ENCODE peak calls at places on chromosomes 2 and 18, in five cellular contexts. One of them, this sample, is unnamed.

GRCh38 chr2:231640646-231641111 is 48.0 kb downstream of the TEX44 start:
- DNase-seq in H1: no peak
- DNase-seq in HepG2: no peak
- DNase-seq in K562: peak; percentile 26
- DNase-seq in GM12878: no peak
- DNase-seq in this sample: peak; percentile 65

GRCh38 chr2:241300000-241300399 is 15.5 kb downstream of the HDLBP start:
- DNase-seq in H1: no peak
- DNase-seq in HepG2: no peak
- DNase-seq in K562: peak; percentile 34
- DNase-seq in GM12878: no peak
- DNase-seq in this sample: no peak

GRCh38 chr2:172082944-172083718 is 2.2 kb upstream of the DLX1 start:
- DNase-seq in H1: peak; percentile 71
- DNase-seq in HepG2: no peak
- DNase-seq in K562: no peak
- DNase-seq in GM12878: no peak
- DNase-seq in this sample: no peak

GRCh38 chr2:85468704-85469349 is 50.3 kb downstream of the SH2D6 start:
- DNase-seq in H1: no peak
- DNase-seq in HepG2: peak; percentile 97
- DNase-seq in K562: peak; percentile 72
- DNase-seq in GM12878: no peak
- DNase-seq in this sample: peak; percentile 75

GRCh38 chr18:76913583-76913982 is 91.2 kb downstream of the ZNF236 start:
- DNase-seq in H1: no peak
- DNase-seq in HepG2: no peak
- DNase-seq in K562: no peak
- DNase-seq in GM12878: no peak
- DNase-seq in this sample: no peak

GRCh38 chr2:127104881-127105655 is 1.9 kb downstream of the BIN1 start:
- DNase-seq in H1: peak; percentile 47
- DNase-seq in HepG2: no peak
- DNase-seq in K562: no peak
- DNase-seq in GM12878: no peak
- DNase-seq in this sample: no peak

GRCh38 chr2:179963626-179964025 is 43.5 kb downstream of the CWC22 start:
- DNase-seq in H1: no peak
- DNase-seq in HepG2: no peak
- DNase-seq in K562: no peak
- DNase-seq in GM12878: no peak
- DNase-seq in this sample: no peak

GRCh38 chr18:12420831-12421421 is 13.2 kb downstream of the PRELID3A start:
- DNase-seq in H1: peak; percentile 83
- DNase-seq in HepG2: peak; percentile 66
- DNase-seq in K562: no peak
- DNase-seq in GM12878: no peak
- DNase-seq in this sample: no peak

GRCh38 chr2:229408356-229408755 is 137.3 kb upstream of the PID1 start:
- DNase-seq in H1: no peak
- DNase-seq in HepG2: peak; percentile 30
- DNase-seq in K562: no peak
- DNase-seq in GM12878: no peak
- DNase-seq in this sample: peak; percentile 85

GRCh38 chr18:78145096-78145495 is 834.5 kb upstream of the SALL3 start:
- DNase-seq in H1: no peak
- DNase-seq in HepG2: no peak
- DNase-seq in K562: no peak
- DNase-seq in GM12878: no peak
- DNase-seq in this sample: no peak

GRCh38 chr2:232085179-232085578 is 123.7 kb downstream of the DIS3L2 start:
- DNase-seq in H1: no peak
- DNase-seq in HepG2: no peak
- DNase-seq in K562: no peak
- DNase-seq in GM12878: no peak
- DNase-seq in this sample: no peak

GRCh38 chr2:182006606-182007005 is 21.0 kb downstream of the PPP1R1C start:
- DNase-seq in H1: no peak
- DNase-seq in HepG2: no peak
- DNase-seq in K562: no peak
- DNase-seq in GM12878: no peak
- DNase-seq in this sample: no peak

GRCh38 chr2:71880846-71881610 is 266.6 kb downstream of the CYP26B1 start:
- DNase-seq in H1: no peak
- DNase-seq in HepG2: peak; percentile 13
- DNase-seq in K562: peak; percentile 35
- DNase-seq in GM12878: no peak
- DNase-seq in this sample: peak; percentile 53

GRCh38 chr2:147525724-147526489 is 318.9 kb upstream of the ACVR2A start:
- DNase-seq in H1: no peak
- DNase-seq in HepG2: no peak
- DNase-seq in K562: no peak
- DNase-seq in GM12878: no peak
- DNase-seq in this sample: no peak

GRCh38 chr2:46695283-46695682 is 215.9 kb downstream of the TMEM247 start:
- DNase-seq in H1: no peak
- DNase-seq in HepG2: no peak
- DNase-seq in K562: no peak
- DNase-seq in GM12878: no peak
- DNase-seq in this sample: no peak

GRCh38 chr18:62991959-62992358 is 276.6 kb downstream of the PHLPP1 start:
- DNase-seq in H1: peak; percentile 64
- DNase-seq in HepG2: no peak
- DNase-seq in K562: peak; percentile 90
- DNase-seq in GM12878: no peak
- DNase-seq in this sample: no peak

GRCh38 chr2:175973373-175973772 is 28.7 kb downstream of the LNPK start:
- DNase-seq in H1: no peak
- DNase-seq in HepG2: no peak
- DNase-seq in K562: no peak
- DNase-seq in GM12878: no peak
- DNase-seq in this sample: no peak

GRCh38 chr18:61702007-61702406 is 190.8 kb downstream of the RNF152 start:
- DNase-seq in H1: no peak
- DNase-seq in HepG2: no peak
- DNase-seq in K562: no peak
- DNase-seq in GM12878: no peak
- DNase-seq in this sample: no peak

GRCh38 chr18:43160509-43160908 is 45.0 kb upstream of the RIT2 start:
- DNase-seq in H1: no peak
- DNase-seq in HepG2: no peak
- DNase-seq in K562: no peak
- DNase-seq in GM12878: no peak
- DNase-seq in this sample: no peak

GRCh38 chr2:30265441-30266015 is 34.2 kb downstream of the LBH start:
- DNase-seq in H1: no peak
- DNase-seq in HepG2: no peak
- DNase-seq in K562: no peak
- DNase-seq in GM12878: no peak
- DNase-seq in this sample: no peak

GRCh38 chr2:20506281-20506685 is 59.4 kb downstream of the RHOB start:
- DNase-seq in H1: no peak
- DNase-seq in HepG2: peak; percentile 75
- DNase-seq in K562: no peak
- DNase-seq in GM12878: no peak
- DNase-seq in this sample: no peak

GRCh38 chr2:238129166-238130010 is 9.1 kb upstream of the KLHL30 start:
- DNase-seq in H1: no peak
- DNase-seq in HepG2: no peak
- DNase-seq in K562: no peak
- DNase-seq in GM12878: no peak
- DNase-seq in this sample: no peak

GRCh38 chr2:17857016-17857415 is 21.5 kb upstream of the KCNS3 start:
- DNase-seq in H1: no peak
- DNase-seq in HepG2: no peak
- DNase-seq in K562: no peak
- DNase-seq in GM12878: no peak
- DNase-seq in this sample: no peak

GRCh38 chr2:190318931-190319556 is 582 bp downstream of the HIBCH start:
- DNase-seq in H1: no peak
- DNase-seq in HepG2: no peak
- DNase-seq in K562: no peak
- DNase-seq in GM12878: no peak
- DNase-seq in this sample: no peak

GRCh38 chr2:111049792-111050640 is 70.7 kb upstream of the BCL2L11 start:
- DNase-seq in H1: no peak
- DNase-seq in HepG2: peak; percentile 83
- DNase-seq in K562: no peak
- DNase-seq in GM12878: peak; percentile 63
- DNase-seq in this sample: no peak

GRCh38 chr2:169362346-169363026 is at the start of gene LRP2:
- DNase-seq in H1: peak; percentile 73
- DNase-seq in HepG2: peak; percentile 15
- DNase-seq in K562: peak; percentile 19
- DNase-seq in GM12878: no peak
- DNase-seq in this sample: no peak

GRCh38 chr2:241550616-241551580 is 7.6 kb upstream of the BOK start:
- DNase-seq in H1: no peak
- DNase-seq in HepG2: no peak
- DNase-seq in K562: no peak
- DNase-seq in GM12878: no peak
- DNase-seq in this sample: no peak

GRCh38 chr2:102110596-102111334 is 31.8 kb upstream of the IL1R1 start:
- DNase-seq in H1: no peak
- DNase-seq in HepG2: no peak
- DNase-seq in K562: no peak
- DNase-seq in GM12878: no peak
- DNase-seq in this sample: no peak

GRCh38 chr2:222538535-222538934 is 114.2 kb downstream of the SGPP2 start:
- DNase-seq in H1: no peak
- DNase-seq in HepG2: no peak
- DNase-seq in K562: no peak
- DNase-seq in GM12878: no peak
- DNase-seq in this sample: no peak

GRCh38 chr2:53490659-53491058 is 276.9 kb upstream of the CHAC2 start:
- DNase-seq in H1: no peak
- DNase-seq in HepG2: no peak
- DNase-seq in K562: no peak
- DNase-seq in GM12878: no peak
- DNase-seq in this sample: no peak

GRCh38 chr2:141313972-141314371 is 816.8 kb downstream of the LRP1B start:
- DNase-seq in H1: no peak
- DNase-seq in HepG2: no peak
- DNase-seq in K562: no peak
- DNase-seq in GM12878: no peak
- DNase-seq in this sample: no peak

GRCh38 chr2:152594022-152594712 is 123.1 kb downstream of the PRPF40A start:
- DNase-seq in H1: no peak
- DNase-seq in HepG2: no peak
- DNase-seq in K562: no peak
- DNase-seq in GM12878: no peak
- DNase-seq in this sample: no peak

DNA sequence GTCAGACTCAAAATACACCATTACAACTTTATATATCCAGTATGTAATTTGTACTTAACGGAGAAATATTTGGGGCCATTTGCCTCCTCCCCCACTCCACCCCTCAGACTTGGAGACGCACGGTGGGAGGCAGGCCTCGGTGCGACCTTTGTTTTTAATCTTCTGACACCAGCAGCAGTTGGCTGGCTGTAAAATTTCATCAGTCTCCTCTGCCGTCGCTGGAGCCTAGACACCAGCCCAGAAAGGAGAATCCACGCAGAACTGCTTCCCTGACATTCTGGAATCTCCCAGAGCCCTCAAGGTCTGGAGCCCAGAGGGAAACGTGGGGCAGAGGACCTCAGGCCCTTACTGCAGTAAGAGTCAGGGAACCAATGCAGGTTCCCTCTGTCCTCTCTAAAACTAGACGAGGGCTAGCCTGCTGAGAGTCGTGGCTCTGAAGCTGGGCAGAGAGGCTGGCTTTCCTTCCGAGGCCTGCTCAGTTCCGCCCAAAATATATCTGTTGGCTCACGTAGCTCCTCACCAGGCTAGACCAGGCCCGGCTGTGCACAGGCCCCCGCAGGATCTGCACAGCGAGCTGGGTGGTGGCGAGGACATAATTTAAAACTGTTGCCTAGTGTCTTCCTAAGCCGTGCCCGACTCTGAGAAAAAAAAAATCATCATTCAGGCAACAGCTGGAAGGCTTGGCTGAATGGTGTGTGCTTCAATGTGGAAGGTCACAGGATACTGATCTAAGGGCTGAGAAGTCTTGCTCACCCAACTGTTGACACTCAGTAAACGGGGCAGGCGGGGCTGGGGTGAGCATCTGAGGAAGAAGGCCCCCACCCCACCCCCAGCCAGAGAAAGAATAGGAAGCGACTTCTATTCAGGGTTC is 40.4 kb downstream of the EN1 start:
- DNase-seq in H1: peak; percentile 60
- DNase-seq in HepG2: no peak
- DNase-seq in K562: peak; percentile 18
- DNase-seq in GM12878: no peak
- DNase-seq in this sample: no peak
- H3K27ac ChIP-seq in H1: no peak overlapping the region
- H3K27ac ChIP-seq in HepG2: no peak overlapping the region
- H3K27ac ChIP-seq in K562: peak overlapping the region; percentile 85
- H3K27ac ChIP-seq in GM12878: no peak overlapping the region
- H3K27ac ChIP-seq in this sample: no peak overlapping the region

GRCh38 chr2:166433457-166433856 is 57.7 kb upstream of the SCN9A start:
- DNase-seq in H1: no peak
- DNase-seq in HepG2: peak; percentile 67
- DNase-seq in K562: no peak
- DNase-seq in GM12878: no peak
- DNase-seq in this sample: no peak
- TF ChIP-seq ZNF274 in H1: no peak
- TF ChIP-seq ZNF274 in HepG2: no peak
- TF ChIP-seq ZNF274 in K562: no peak
- TF ChIP-seq ZNF274 in GM12878: no peak
- TF ChIP-seq ZNF274 in this sample: no peak

GRCh38 chr2:196586511-196586991 is 53.0 kb upstream of the CCDC150 start:
- DNase-seq in H1: no peak
- DNase-seq in HepG2: no peak
- DNase-seq in K562: no peak
- DNase-seq in GM12878: no peak
- DNase-seq in this sample: no peak
- H3K27ac ChIP-seq in H1: no peak overlapping the region
- H3K27ac ChIP-seq in HepG2: no peak overlapping the region
- H3K27ac ChIP-seq in K562: no peak overlapping the region
- H3K27ac ChIP-seq in GM12878: no peak overlapping the region
- H3K27ac ChIP-seq in this sample: no peak overlapping the region

GRCh38 chr2:223734346-223734745 is 103.0 kb downstream of the AP1S3 start:
- DNase-seq in H1: no peak
- DNase-seq in HepG2: no peak
- DNase-seq in K562: no peak
- DNase-seq in GM12878: no peak
- DNase-seq in this sample: no peak

GRCh38 chr2:223735659-223736244 is 101.6 kb downstream of the AP1S3 start:
- DNase-seq in H1: no peak
- DNase-seq in HepG2: no peak
- DNase-seq in K562: no peak
- DNase-seq in GM12878: no peak
- DNase-seq in this sample: no peak

GRCh38 chr2:223735035-223735640 is 102.2 kb downstream of the AP1S3 start:
- DNase-seq in H1: peak; percentile 27
- DNase-seq in HepG2: no peak
- DNase-seq in K562: no peak
- DNase-seq in GM12878: no peak
- DNase-seq in this sample: no peak

GRCh38 chr2:223732346-223732745 is 105.0 kb downstream of the AP1S3 start:
- DNase-seq in H1: no peak
- DNase-seq in HepG2: no peak
- DNase-seq in K562: no peak
- DNase-seq in GM12878: no peak
- DNase-seq in this sample: no peak

GRCh38 chr2:223731503-223731902 is 105.9 kb downstream of the AP1S3 start:
- DNase-seq in H1: no peak
- DNase-seq in HepG2: no peak
- DNase-seq in K562: no peak
- DNase-seq in GM12878: no peak
- DNase-seq in this sample: no peak
- TF ChIP-seq ZNF274 in H1: no peak
- TF ChIP-seq ZNF274 in HepG2: no peak
- TF ChIP-seq ZNF274 in K562: no peak
- TF ChIP-seq ZNF274 in GM12878: no peak
- TF ChIP-seq ZNF274 in this sample: no peak

This sample was measured in HCT116.